ENCODE peak calls at places on chromosome 1, in ten cellular contexts. E is heart left ventricle, O is upper lobe of left lung, N is uterus, Q is ovary, A is A549, L is HCT116, R is spleen, V is GM12878, U is thyroid gland. B is an unnamed sample.

GRCh38 chr1:44263191-44263944 is 50.1 kb downstream of the DMAP1 start:
- DNase-seq in V (no peak), Q (no peak), E (no peak), N (no peak), A (no peak), O (no peak), R (no peak), L (no peak), U (no peak), B (peak)

GRCh38 chr1:55870076-55870475 is 654.9 kb upstream of the USP24 start:
- DNase-seq in R (no peak), V (no peak), Q (no peak), U (no peak), E (no peak), N (no peak), O (no peak), A (no peak), L (no peak), B (no peak)

GRCh38 chr1:210841926-210842625 is 291.9 kb downstream of the KCNH1 start:
- DNase-seq in A (no peak), U (no peak), O (no peak), N (no peak), Q (no peak), E (no peak), V (no peak), R (no peak), L (no peak), B (no peak)

GRCh38 chr1:68379085-68379478 is 70.7 kb downstream of the RPE65 start:
- DNase-seq in Q (no peak), O (no peak), A (no peak), R (no peak), L (no peak), E (no peak), N (no peak), U (no peak), V (no peak), B (no peak)

GRCh38 chr1:35264861-35265260 is 3.6 kb upstream of the ZMYM4 start:
- DNase-seq in V (no peak), A (peak), R (no peak), Q (peak), O (no peak), E (no peak), L (no peak), U (no peak), N (no peak), B (peak)

GRCh38 chr1:28926629-28927441 is 12.5 kb downstream of the EPB41 start:
- DNase-seq in A (no peak), N (no peak), V (peak), Q (no peak), R (no peak), E (no peak), L (no peak), U (no peak), O (no peak), B (peak)

GRCh38 chr1:81179239-81179638 is 621.5 kb upstream of the ADGRL2 start:
- DNase-seq in Q (no peak), U (no peak), L (peak), V (no peak), N (no peak), E (no peak), R (no peak), A (peak), O (no peak), B (no peak)

GRCh38 chr1:183646780-183647179 is 6.3 kb downstream of the APOBEC4 start:
- DNase-seq in U (no peak), N (no peak), E (no peak), O (no peak), V (no peak), L (no peak), Q (no peak), R (no peak), A (no peak), B (peak)

GRCh38 chr1:215794151-215794550 is 227.0 kb downstream of the KCTD3 start:
- DNase-seq in U (no peak), Q (no peak), E (no peak), O (peak), A (no peak), N (no peak), L (no peak), V (no peak), R (no peak), B (no peak)

GRCh38 chr1:52403566-52404115 is 582 bp downstream of the ORC1 start:
- DNase-seq in N (no peak), E (no peak), R (no peak), U (no peak), O (no peak), A (peak), V (peak), L (peak), Q (no peak), B (peak)

GRCh38 chr1:238409947-238410346 is 519.2 kb upstream of the ZP4 start:
- DNase-seq in L (no peak), A (no peak), R (no peak), N (no peak), V (no peak), U (no peak), Q (no peak), E (no peak), O (no peak), B (no peak)

GRCh38 chr1:10152709-10153284 is 57.6 kb upstream of the KIF1B start:
- DNase-seq in O (no peak), A (peak), N (peak), U (peak), E (no peak), Q (peak), L (peak), V (no peak), R (peak), B (peak)

DNA sequence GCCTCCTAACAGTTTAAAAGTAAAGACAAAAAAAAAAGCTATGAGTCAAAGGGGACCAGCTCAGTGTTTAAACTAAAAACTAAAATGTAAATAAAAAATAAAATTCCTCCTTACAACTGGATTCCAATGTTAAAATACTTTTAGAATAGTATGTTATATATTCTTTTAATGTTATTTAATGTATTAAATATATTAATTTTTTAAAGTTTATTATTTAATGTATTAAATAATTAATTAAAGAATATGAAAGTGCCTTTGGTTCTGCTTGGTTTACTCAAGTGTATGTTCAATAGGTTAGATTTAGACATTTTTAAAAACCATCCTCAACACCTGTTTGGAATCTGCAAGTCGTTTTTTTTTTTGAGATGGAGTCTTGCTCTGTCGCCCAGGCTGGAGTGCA is 13.1 kb downstream of the ACBD6 start:
- DNase-seq in V (no peak), Q (no peak), L (no peak), N (no peak), A (no peak), E (no peak), R (no peak), U (no peak), O (no peak), B (no peak)
- TF ChIP-seq POLR2A in V (no peak), Q (no peak), L (no peak), N (no peak), A (no peak), E (no peak), R (no peak), U (no peak), O (no peak), B (no peak)

DNA sequence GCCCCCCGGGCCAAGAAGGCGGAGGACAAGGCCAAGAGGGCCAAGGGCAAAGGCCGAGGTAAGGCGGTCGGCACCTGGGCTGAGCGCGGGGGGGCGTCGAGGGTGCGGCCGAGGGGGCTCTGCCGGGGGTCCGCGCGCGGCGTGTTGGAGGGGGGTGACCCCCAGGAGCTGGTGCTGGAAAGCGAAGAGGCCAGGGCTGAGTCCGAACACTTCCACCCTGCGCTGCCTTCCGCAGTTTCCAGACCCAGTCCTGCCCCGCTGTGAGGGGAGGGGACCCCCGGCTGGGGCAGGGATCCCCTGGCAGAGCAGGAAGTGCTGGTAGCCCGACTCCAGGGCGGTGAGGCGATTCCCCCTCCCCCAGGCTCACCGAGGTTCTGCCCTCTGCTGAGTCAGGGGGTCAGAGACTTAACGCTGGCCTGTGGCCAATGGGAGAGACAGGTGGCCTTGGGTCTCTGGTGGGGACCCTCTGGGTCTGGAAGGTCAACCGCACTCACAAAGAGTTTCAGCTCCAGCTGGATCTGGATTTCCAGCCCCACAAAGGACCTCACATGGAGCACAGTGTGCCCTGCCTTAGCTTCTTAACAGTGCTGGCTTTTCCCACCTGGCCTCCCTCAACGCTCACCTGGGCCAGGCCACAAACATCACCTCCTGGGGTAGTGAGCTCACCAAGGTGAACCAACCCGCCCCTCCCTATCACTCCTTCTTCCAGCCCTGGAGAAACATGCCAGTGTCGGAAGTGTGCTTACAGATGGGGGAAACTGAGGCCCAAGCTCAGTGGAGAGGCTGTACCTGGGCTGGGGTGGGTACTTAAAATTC is 39.8 kb upstream of the SYNC start:
- DNase-seq in U (peak), L (no peak), Q (peak), R (no peak), A (no peak), N (peak), O (no peak), V (no peak), E (no peak), B (no peak)
- TF ChIP-seq POLR2A in U (no peak), L (no peak), Q (no peak), R (no peak), A (no peak), N (no peak), O (no peak), V (no peak), E (no peak), B (no peak)

DNA sequence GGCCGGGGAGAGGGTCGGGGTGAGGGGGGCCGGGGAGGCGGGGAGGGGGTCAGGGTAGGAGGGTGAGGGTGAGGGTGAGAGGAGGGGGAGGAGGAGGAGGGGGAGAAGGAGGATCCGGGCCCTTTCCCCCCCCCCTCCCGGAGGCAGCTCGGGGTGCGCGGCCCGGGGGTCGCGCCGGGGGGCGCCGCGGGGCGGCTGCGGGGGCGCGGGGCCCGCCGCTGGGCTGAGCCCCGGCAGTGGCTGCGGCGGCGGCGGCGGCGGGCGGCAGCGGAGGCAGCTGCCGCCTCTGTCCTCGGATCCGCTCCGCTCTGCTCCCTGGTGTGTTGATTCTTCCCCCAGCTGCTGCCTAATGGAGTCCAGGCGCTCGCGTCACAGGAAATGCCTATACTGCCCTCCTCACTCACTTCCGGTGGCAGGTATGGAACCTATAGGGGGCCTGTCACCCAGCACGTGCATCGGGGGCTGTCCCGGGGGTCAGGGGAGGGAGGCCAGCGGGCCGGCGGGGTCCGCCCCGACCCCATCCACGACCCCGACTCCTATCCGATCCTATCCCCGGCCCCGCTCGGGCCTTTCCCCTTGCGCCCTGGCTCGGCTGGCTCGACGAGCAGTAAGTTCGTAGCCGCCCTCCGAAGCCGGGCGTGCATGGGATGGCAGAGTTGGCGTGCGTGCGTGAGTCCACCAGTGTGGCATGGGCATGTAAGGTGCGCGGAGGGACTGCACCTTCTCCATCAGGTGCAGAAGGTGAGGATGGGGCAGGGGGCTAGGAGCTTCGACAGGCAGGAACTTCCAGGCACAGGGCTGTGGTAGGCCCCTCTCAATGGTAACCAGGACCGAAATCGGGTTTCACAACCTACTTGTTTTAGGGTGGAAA is at the start of gene WDR26:
- DNase-seq in O (peak), V (peak), N (peak), Q (peak), L (peak), R (peak), U (peak), A (peak), E (peak), B (peak)
- TF ChIP-seq POLR2A in O (no peak), V (peak), N (peak), Q (peak), L (peak), R (peak), U (no peak), A (peak), E (peak), B (peak)

DNA sequence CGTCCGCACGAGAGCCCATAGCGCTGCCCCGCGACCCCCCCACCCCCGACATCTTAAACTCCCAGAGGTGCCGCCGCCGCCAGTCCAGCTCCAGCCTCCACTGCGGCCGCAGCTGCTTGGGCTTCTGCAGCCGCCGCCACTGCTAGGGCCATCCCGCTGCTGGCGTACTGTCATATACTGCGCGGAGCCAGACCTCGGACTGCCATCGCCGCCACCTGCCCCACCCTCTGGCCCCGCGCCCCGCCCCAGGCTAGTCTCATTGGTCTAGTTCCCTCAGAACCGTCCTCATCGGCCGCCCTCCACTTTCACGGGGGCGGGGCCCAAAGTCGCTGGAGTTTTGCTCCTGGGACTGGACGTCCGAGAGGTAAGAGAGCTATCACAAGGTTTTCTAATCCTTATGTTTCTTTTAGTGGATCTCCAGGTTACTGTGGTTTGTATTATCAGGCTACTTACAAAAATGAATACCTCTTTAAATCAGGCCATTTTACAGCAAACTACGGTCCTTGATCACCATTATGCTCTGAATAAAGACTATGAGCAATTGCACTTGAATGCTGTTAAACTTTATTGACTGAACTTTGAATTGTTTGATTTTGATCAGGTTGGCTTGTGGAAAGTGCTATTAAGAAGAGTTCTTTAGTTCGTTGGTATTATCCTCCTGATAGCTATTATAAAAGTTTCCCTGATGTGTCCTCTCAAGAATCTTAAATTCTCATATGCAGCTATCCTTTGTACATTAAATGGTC is 2.8 kb upstream of the CD1D start:
- DNase-seq in E (peak), R (peak), U (peak), V (no peak), A (peak), O (peak), N (peak), Q (peak), L (no peak), B (no peak)
- TF ChIP-seq POLR2A in E (no peak), R (no peak), U (no peak), V (no peak), A (no peak), O (no peak), N (no peak), Q (no peak), L (no peak), B (no peak)

GRCh38 chr1:72284398-72285073 is 2.2 kb upstream of the NEGR1 start:
- DNase-seq in N (peak), V (no peak), E (peak), O (peak), A (no peak), L (no peak), Q (peak), U (peak), R (peak), B (peak)
- TF ChIP-seq POLR2A in N (no peak), V (no peak), E (no peak), O (no peak), A (no peak), L (no peak), Q (no peak), U (no peak), R (no peak), B (no peak)

DNA sequence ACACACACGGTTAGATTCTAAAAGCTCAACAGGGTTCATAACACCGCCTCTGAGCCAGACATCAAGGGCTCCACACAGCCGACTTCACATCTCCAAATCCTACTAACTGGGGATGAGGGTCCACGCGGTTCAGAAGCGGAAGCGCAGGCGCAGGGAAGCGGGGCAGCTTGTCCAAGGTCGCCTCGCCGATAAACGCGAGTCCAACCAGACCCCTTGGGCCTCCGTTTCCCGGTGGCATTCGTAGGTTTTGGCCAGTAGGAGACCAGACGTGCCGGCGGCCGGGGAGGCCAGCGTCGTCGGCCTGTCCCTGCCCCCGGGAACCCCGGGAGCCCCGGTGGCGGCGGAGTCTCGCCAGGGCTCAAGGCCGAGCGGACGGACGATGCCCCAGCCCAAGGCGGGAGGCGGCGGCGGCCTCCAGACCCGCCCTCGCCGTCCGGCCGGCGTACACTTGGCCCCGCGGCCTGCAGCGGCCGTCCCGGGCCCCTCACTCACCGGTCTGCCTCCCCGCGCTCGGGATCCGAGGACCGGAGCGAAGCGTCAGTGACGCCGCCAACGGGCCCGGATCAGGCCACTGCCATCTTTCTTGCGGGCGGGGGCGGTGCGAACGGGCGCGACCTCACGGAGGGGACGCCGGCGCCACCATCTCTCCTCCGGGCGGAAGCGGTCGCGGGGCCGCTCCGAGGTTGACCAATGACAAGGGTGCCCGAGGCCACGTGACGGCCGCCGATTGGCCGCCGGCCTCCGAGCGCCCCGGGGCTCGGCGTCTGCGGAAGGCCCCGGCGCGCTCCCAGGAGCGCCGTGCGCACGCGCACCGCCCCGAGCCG is at the start of gene SDF4:
- DNase-seq in E (peak), V (peak), Q (peak), L (peak), A (peak), O (peak), N (peak), U (peak), R (peak), B (peak)
- TF ChIP-seq POLR2A in E (no peak), V (peak), Q (peak), L (peak), A (peak), O (no peak), N (peak), U (no peak), R (peak), B (peak)

GRCh38 chr1:230708631-230709580 is 5.0 kb downstream of the AGT start:
- DNase-seq in R (no peak), V (no peak), A (no peak), Q (no peak), L (no peak), E (no peak), U (no peak), O (no peak), N (no peak), B (peak)
- TF ChIP-seq POLR2A in R (no peak), V (no peak), A (no peak), Q (no peak), L (no peak), E (no peak), U (no peak), O (no peak), N (no peak), B (no peak)

GRCh38 chr1:231359113-231359512 is 21.0 kb downstream of the SPRTN start:
- DNase-seq in E (no peak), R (no peak), L (no peak), U (no peak), O (no peak), V (no peak), N (no peak), A (no peak), Q (no peak), B (peak)
- TF ChIP-seq POLR2A in E (no peak), R (no peak), L (no peak), U (no peak), O (no peak), V (no peak), N (no peak), A (no peak), Q (no peak), B (no peak)